ENCODE peak calls at places on chromosomes 4 and X, in four cellular contexts. One of them, this sample, is unnamed.

GRCh38 chr4:109721033-109721432 is 8.8 kb downstream of the PLA2G12A start:
- DNase-seq in HCEC 1CT: peak; percentile 27
- DNase-seq in mesenteric fat pad: no peak
- DNase-seq in activated T-cell treated with anti-CD3 and anti-CD28 coated beads for 1 hour: no peak
- DNase-seq in this sample: no peak

GRCh38 chr4:142701017-142701416 is 145.1 kb downstream of the INPP4B start:
- DNase-seq in HCEC 1CT: no peak
- DNase-seq in mesenteric fat pad: no peak
- DNase-seq in activated T-cell treated with anti-CD3 and anti-CD28 coated beads for 1 hour: no peak
- DNase-seq in this sample: no peak

GRCh38 chrX:17164079-17164478 is 210.9 kb upstream of the NHS start:
- DNase-seq in HCEC 1CT: no peak
- DNase-seq in activated T-cell treated with anti-CD3 and anti-CD28 coated beads for 1 hour: no peak
- DNase-seq in mesenteric fat pad: no peak
- DNase-seq in this sample: no peak

GRCh38 chr4:69775488-69775887 is 15.1 kb upstream of the SULT1B1 start:
- DNase-seq in activated T-cell treated with anti-CD3 and anti-CD28 coated beads for 1 hour: no peak
- DNase-seq in HCEC 1CT: no peak
- DNase-seq in mesenteric fat pad: no peak
- DNase-seq in this sample: no peak

GRCh38 chrX:18548996-18549395 is 122.9 kb downstream of the RS1 start:
- DNase-seq in mesenteric fat pad: no peak
- DNase-seq in activated T-cell treated with anti-CD3 and anti-CD28 coated beads for 1 hour: no peak
- DNase-seq in HCEC 1CT: no peak
- DNase-seq in this sample: no peak

GRCh38 chrX:23435108-23435507 is 100.5 kb downstream of the PTCHD1 start:
- DNase-seq in mesenteric fat pad: no peak
- DNase-seq in activated T-cell treated with anti-CD3 and anti-CD28 coated beads for 1 hour: no peak
- DNase-seq in HCEC 1CT: no peak
- DNase-seq in this sample: no peak

GRCh38 chr4:57043304-57044251 is 64.9 kb downstream of the POLR2B start:
- DNase-seq in HCEC 1CT: no peak
- DNase-seq in mesenteric fat pad: no peak
- DNase-seq in activated T-cell treated with anti-CD3 and anti-CD28 coated beads for 1 hour: no peak
- DNase-seq in this sample: no peak

GRCh38 chr4:151862766-151863165 is 102.0 kb upstream of the GATB start:
- DNase-seq in mesenteric fat pad: no peak
- DNase-seq in HCEC 1CT: peak; percentile 44
- DNase-seq in activated T-cell treated with anti-CD3 and anti-CD28 coated beads for 1 hour: no peak
- DNase-seq in this sample: no peak

GRCh38 chrX:109040057-109040456 is 303.7 kb upstream of the IRS4 start:
- DNase-seq in mesenteric fat pad: no peak
- DNase-seq in HCEC 1CT: no peak
- DNase-seq in activated T-cell treated with anti-CD3 and anti-CD28 coated beads for 1 hour: no peak
- DNase-seq in this sample: no peak

GRCh38 chrX:23114256-23114655 is 114.5 kb downstream of the DDX53 start:
- DNase-seq in mesenteric fat pad: no peak
- DNase-seq in HCEC 1CT: no peak
- DNase-seq in activated T-cell treated with anti-CD3 and anti-CD28 coated beads for 1 hour: no peak
- DNase-seq in this sample: no peak

GRCh38 chrX:8738588-8739189 is 6.8 kb upstream of the ANOS1 start:
- DNase-seq in mesenteric fat pad: no peak
- DNase-seq in HCEC 1CT: no peak
- DNase-seq in activated T-cell treated with anti-CD3 and anti-CD28 coated beads for 1 hour: no peak
- DNase-seq in this sample: peak; percentile 49

GRCh38 chr4:110130578-110131358 is 67.6 kb downstream of the ELOVL6 start:
- DNase-seq in activated T-cell treated with anti-CD3 and anti-CD28 coated beads for 1 hour: no peak
- DNase-seq in HCEC 1CT: no peak
- DNase-seq in mesenteric fat pad: no peak
- DNase-seq in this sample: no peak

GRCh38 chr4:6221296-6221850 is 21.0 kb upstream of the JAKMIP1 start:
- DNase-seq in HCEC 1CT: no peak
- DNase-seq in mesenteric fat pad: no peak
- DNase-seq in activated T-cell treated with anti-CD3 and anti-CD28 coated beads for 1 hour: no peak
- DNase-seq in this sample: no peak

GRCh38 chrX:52558140-52558539 is 41.3 kb upstream of the XAGE1B start:
- DNase-seq in HCEC 1CT: no peak
- DNase-seq in mesenteric fat pad: no peak
- DNase-seq in activated T-cell treated with anti-CD3 and anti-CD28 coated beads for 1 hour: no peak
- DNase-seq in this sample: no peak

GRCh38 chr4:76035799-76036389 is at the start of gene CXCL11:
- DNase-seq in HCEC 1CT: no peak
- DNase-seq in activated T-cell treated with anti-CD3 and anti-CD28 coated beads for 1 hour: no peak
- DNase-seq in mesenteric fat pad: no peak
- DNase-seq in this sample: no peak

GRCh38 chr4:153131478-153132069 is 72.7 kb upstream of the TRIM2 start:
- DNase-seq in mesenteric fat pad: no peak
- DNase-seq in HCEC 1CT: no peak
- DNase-seq in activated T-cell treated with anti-CD3 and anti-CD28 coated beads for 1 hour: no peak
- DNase-seq in this sample: no peak

GRCh38 chrX:120250522-120251271 is at the start of gene ZBTB33:
- DNase-seq in mesenteric fat pad: peak; percentile 91
- DNase-seq in HCEC 1CT: peak; percentile 90
- DNase-seq in activated T-cell treated with anti-CD3 and anti-CD28 coated beads for 1 hour: peak; percentile 67
- DNase-seq in this sample: peak; percentile 92

GRCh38 chrX:73977542-73978169 is 326.3 kb upstream of the ZCCHC13 start:
- DNase-seq in mesenteric fat pad: no peak
- DNase-seq in HCEC 1CT: no peak
- DNase-seq in activated T-cell treated with anti-CD3 and anti-CD28 coated beads for 1 hour: no peak
- DNase-seq in this sample: peak; percentile 16

GRCh38 chrX:13369541-13370140 is 49.8 kb upstream of the ATXN3L start:
- DNase-seq in activated T-cell treated with anti-CD3 and anti-CD28 coated beads for 1 hour: no peak
- DNase-seq in HCEC 1CT: no peak
- DNase-seq in mesenteric fat pad: no peak
- DNase-seq in this sample: no peak

GRCh38 chrX:19991350-19991718 is 473 bp upstream of the BCLAF3 start:
- DNase-seq in activated T-cell treated with anti-CD3 and anti-CD28 coated beads for 1 hour: no peak
- DNase-seq in HCEC 1CT: no peak
- DNase-seq in mesenteric fat pad: no peak
- DNase-seq in this sample: peak; percentile 19

GRCh38 chr4:139858436-139859225 is 193.0 kb downstream of the MGST2 start:
- DNase-seq in activated T-cell treated with anti-CD3 and anti-CD28 coated beads for 1 hour: no peak
- DNase-seq in mesenteric fat pad: no peak
- DNase-seq in HCEC 1CT: no peak
- DNase-seq in this sample: peak; percentile 55

GRCh38 chrX:153539171-153539978 is 21.9 kb downstream of the ATP2B3 start:
- DNase-seq in HCEC 1CT: peak; percentile 46
- DNase-seq in activated T-cell treated with anti-CD3 and anti-CD28 coated beads for 1 hour: peak; percentile 35
- DNase-seq in mesenteric fat pad: no peak
- DNase-seq in this sample: peak; percentile 71

GRCh38 chr4:124203613-124204284 is 508.8 kb downstream of the ANKRD50 start:
- DNase-seq in HCEC 1CT: peak; percentile 54
- DNase-seq in activated T-cell treated with anti-CD3 and anti-CD28 coated beads for 1 hour: no peak
- DNase-seq in mesenteric fat pad: no peak
- DNase-seq in this sample: no peak

GRCh38 chr4:40548256-40548655 is 81.4 kb downstream of the RBM47 start:
- DNase-seq in mesenteric fat pad: no peak
- DNase-seq in activated T-cell treated with anti-CD3 and anti-CD28 coated beads for 1 hour: no peak
- DNase-seq in HCEC 1CT: no peak
- DNase-seq in this sample: no peak

GRCh38 chrX:69137911-69138310 is 27.3 kb downstream of the PJA1 start:
- DNase-seq in mesenteric fat pad: no peak
- DNase-seq in HCEC 1CT: no peak
- DNase-seq in activated T-cell treated with anti-CD3 and anti-CD28 coated beads for 1 hour: no peak
- DNase-seq in this sample: no peak

GRCh38 chr4:21901831-21902230 is 46.7 kb downstream of the KCNIP4 start:
- DNase-seq in HCEC 1CT: peak; percentile 78
- DNase-seq in activated T-cell treated with anti-CD3 and anti-CD28 coated beads for 1 hour: no peak
- DNase-seq in mesenteric fat pad: no peak
- DNase-seq in this sample: no peak

GRCh38 chr4:111630705-111631104 is 514.5 kb upstream of the FAM241A start:
- DNase-seq in HCEC 1CT: peak; percentile 29
- DNase-seq in activated T-cell treated with anti-CD3 and anti-CD28 coated beads for 1 hour: no peak
- DNase-seq in mesenteric fat pad: no peak
- DNase-seq in this sample: no peak

GRCh38 chr4:74473155-74473811 is 28.3 kb downstream of the AREG start:
- DNase-seq in activated T-cell treated with anti-CD3 and anti-CD28 coated beads for 1 hour: no peak
- DNase-seq in HCEC 1CT: peak; percentile 87
- DNase-seq in mesenteric fat pad: no peak
- DNase-seq in this sample: no peak

GRCh38 chr4:121938282-121939092 is 13.4 kb downstream of the TRPC3 start:
- DNase-seq in HCEC 1CT: peak; percentile 10
- DNase-seq in mesenteric fat pad: no peak
- DNase-seq in activated T-cell treated with anti-CD3 and anti-CD28 coated beads for 1 hour: no peak
- DNase-seq in this sample: no peak

GRCh38 chr4:61772116-61772515 is 572.0 kb downstream of the ADGRL3 start:
- DNase-seq in mesenteric fat pad: no peak
- DNase-seq in activated T-cell treated with anti-CD3 and anti-CD28 coated beads for 1 hour: no peak
- DNase-seq in HCEC 1CT: no peak
- DNase-seq in this sample: no peak

GRCh38 chr4:8022767-8023695 is 83.4 kb upstream of the AFAP1 start:
- DNase-seq in mesenteric fat pad: no peak
- DNase-seq in HCEC 1CT: no peak
- DNase-seq in activated T-cell treated with anti-CD3 and anti-CD28 coated beads for 1 hour: no peak
- DNase-seq in this sample: no peak

GRCh38 chr4:114343015-114343414 is 255.6 kb upstream of the UGT8 start:
- DNase-seq in activated T-cell treated with anti-CD3 and anti-CD28 coated beads for 1 hour: no peak
- DNase-seq in HCEC 1CT: no peak
- DNase-seq in mesenteric fat pad: no peak
- DNase-seq in this sample: no peak

GRCh38 chr4:142282870-142283431 is 563.1 kb downstream of the INPP4B start:
- DNase-seq in activated T-cell treated with anti-CD3 and anti-CD28 coated beads for 1 hour: peak; percentile 8
- DNase-seq in mesenteric fat pad: no peak
- DNase-seq in HCEC 1CT: no peak
- DNase-seq in this sample: peak; percentile 60

GRCh38 chrX:153640045-153640686 is 6.8 kb upstream of the DUSP9 start:
- DNase-seq in mesenteric fat pad: peak; percentile 77
- DNase-seq in HCEC 1CT: no peak
- DNase-seq in activated T-cell treated with anti-CD3 and anti-CD28 coated beads for 1 hour: no peak
- DNase-seq in this sample: no peak

GRCh38 chr4:169756971-169757574 is 671 bp downstream of the HPF1 start:
- DNase-seq in HCEC 1CT: no peak
- DNase-seq in activated T-cell treated with anti-CD3 and anti-CD28 coated beads for 1 hour: no peak
- DNase-seq in mesenteric fat pad: no peak
- DNase-seq in this sample: peak; percentile 10

GRCh38 chrX:21176927-21177571 is 197.2 kb upstream of the CNKSR2 start:
- DNase-seq in mesenteric fat pad: no peak
- DNase-seq in activated T-cell treated with anti-CD3 and anti-CD28 coated beads for 1 hour: no peak
- DNase-seq in HCEC 1CT: no peak
- DNase-seq in this sample: no peak

This sample was measured in activated naive CD4-positive, alpha-beta T cell treated with anti-CD3 and anti-CD28 coated beads for 36 hours.